ENCODE peak calls at places on chromosomes 12 and 14, in ten cellular contexts. One of them, this sample, is unnamed.

GRCh38 chr12:95224202-95225170 is 6.9 kb downstream of the VEZT start:
- DNase-seq in Jurkat, Clone E6-1: no peak
- DNase-seq in tibial artery: no peak
- DNase-seq in left ventricle myocardium inferior: no peak
- DNase-seq in fibroblast of lung: peak
- DNase-seq in A673: no peak
- DNase-seq in body of pancreas: no peak
- DNase-seq in fibroblast of mammary gland: peak
- DNase-seq in CD8-positive, alpha-beta memory T cell: no peak
- DNase-seq in spleen: no peak
- DNase-seq in this sample: no peak

GRCh38 chr14:22556990-22557623 is 31.9 kb downstream of the DAD1 start:
- DNase-seq in Jurkat, Clone E6-1: peak
- DNase-seq in tibial artery: peak
- DNase-seq in left ventricle myocardium inferior: peak
- DNase-seq in fibroblast of lung: peak
- DNase-seq in A673: peak
- DNase-seq in body of pancreas: peak
- DNase-seq in fibroblast of mammary gland: peak
- DNase-seq in CD8-positive, alpha-beta memory T cell: peak
- DNase-seq in spleen: peak
- DNase-seq in this sample: peak

GRCh38 chr14:99252940-99253868 is 18.8 kb downstream of the BCL11B start:
- DNase-seq in Jurkat, Clone E6-1: no peak
- DNase-seq in tibial artery: no peak
- DNase-seq in left ventricle myocardium inferior: no peak
- DNase-seq in fibroblast of lung: no peak
- DNase-seq in A673: no peak
- DNase-seq in body of pancreas: no peak
- DNase-seq in fibroblast of mammary gland: no peak
- DNase-seq in CD8-positive, alpha-beta memory T cell: peak
- DNase-seq in spleen: peak
- DNase-seq in this sample: peak

GRCh38 chr14:65098586-65098985 is 3.7 kb downstream of the MAX start:
- DNase-seq in Jurkat, Clone E6-1: peak
- DNase-seq in tibial artery: no peak
- DNase-seq in left ventricle myocardium inferior: no peak
- DNase-seq in fibroblast of lung: peak
- DNase-seq in A673: no peak
- DNase-seq in body of pancreas: no peak
- DNase-seq in fibroblast of mammary gland: peak
- DNase-seq in CD8-positive, alpha-beta memory T cell: peak
- DNase-seq in spleen: no peak
- DNase-seq in this sample: peak

GRCh38 chr12:114696443-114697245 is 12.7 kb upstream of the TBX3 start:
- DNase-seq in Jurkat, Clone E6-1: no peak
- DNase-seq in tibial artery: no peak
- DNase-seq in left ventricle myocardium inferior: no peak
- DNase-seq in fibroblast of lung: no peak
- DNase-seq in A673: no peak
- DNase-seq in body of pancreas: no peak
- DNase-seq in fibroblast of mammary gland: no peak
- DNase-seq in CD8-positive, alpha-beta memory T cell: no peak
- DNase-seq in spleen: no peak
- DNase-seq in this sample: no peak

GRCh38 chr14:95026851-95027463 is 130.4 kb downstream of the DICER1 start:
- DNase-seq in Jurkat, Clone E6-1: no peak
- DNase-seq in tibial artery: no peak
- DNase-seq in left ventricle myocardium inferior: no peak
- DNase-seq in fibroblast of lung: no peak
- DNase-seq in A673: no peak
- DNase-seq in body of pancreas: no peak
- DNase-seq in fibroblast of mammary gland: no peak
- DNase-seq in CD8-positive, alpha-beta memory T cell: no peak
- DNase-seq in spleen: no peak
- DNase-seq in this sample: no peak

GRCh38 chr12:115132145-115132544 is 448.2 kb upstream of the TBX3 start:
- DNase-seq in Jurkat, Clone E6-1: no peak
- DNase-seq in tibial artery: no peak
- DNase-seq in left ventricle myocardium inferior: no peak
- DNase-seq in fibroblast of lung: no peak
- DNase-seq in A673: no peak
- DNase-seq in body of pancreas: no peak
- DNase-seq in fibroblast of mammary gland: no peak
- DNase-seq in CD8-positive, alpha-beta memory T cell: no peak
- DNase-seq in spleen: no peak
- DNase-seq in this sample: no peak

GRCh38 chr12:52087961-52088820 is 8.7 kb downstream of the SMIM41 start:
- DNase-seq in Jurkat, Clone E6-1: no peak
- DNase-seq in tibial artery: no peak
- DNase-seq in left ventricle myocardium inferior: no peak
- DNase-seq in fibroblast of lung: no peak
- DNase-seq in A673: no peak
- DNase-seq in body of pancreas: no peak
- DNase-seq in fibroblast of mammary gland: no peak
- DNase-seq in CD8-positive, alpha-beta memory T cell: no peak
- DNase-seq in spleen: peak
- DNase-seq in this sample: no peak

GRCh38 chr14:89543420-89543790 is 126.4 kb upstream of the FOXN3 start:
- DNase-seq in Jurkat, Clone E6-1: no peak
- DNase-seq in tibial artery: no peak
- DNase-seq in left ventricle myocardium inferior: no peak
- DNase-seq in fibroblast of lung: peak
- DNase-seq in A673: no peak
- DNase-seq in body of pancreas: peak
- DNase-seq in fibroblast of mammary gland: no peak
- DNase-seq in CD8-positive, alpha-beta memory T cell: no peak
- DNase-seq in spleen: no peak
- DNase-seq in this sample: no peak

GRCh38 chr12:76520348-76520747 is 39.2 kb downstream of the OSBPL8 start:
- DNase-seq in Jurkat, Clone E6-1: no peak
- DNase-seq in tibial artery: no peak
- DNase-seq in left ventricle myocardium inferior: no peak
- DNase-seq in fibroblast of lung: peak
- DNase-seq in A673: no peak
- DNase-seq in body of pancreas: no peak
- DNase-seq in fibroblast of mammary gland: peak
- DNase-seq in CD8-positive, alpha-beta memory T cell: no peak
- DNase-seq in spleen: no peak
- DNase-seq in this sample: no peak

GRCh38 chr12:130977759-130978127 is 24.0 kb downstream of the ADGRD1 start:
- DNase-seq in Jurkat, Clone E6-1: no peak
- DNase-seq in tibial artery: no peak
- DNase-seq in left ventricle myocardium inferior: no peak
- DNase-seq in fibroblast of lung: no peak
- DNase-seq in A673: no peak
- DNase-seq in body of pancreas: no peak
- DNase-seq in fibroblast of mammary gland: no peak
- DNase-seq in CD8-positive, alpha-beta memory T cell: no peak
- DNase-seq in spleen: no peak
- DNase-seq in this sample: no peak

GRCh38 chr14:34713681-34714319 is 593 bp downstream of the CFL2 start:
- DNase-seq in Jurkat, Clone E6-1: no peak
- DNase-seq in tibial artery: peak
- DNase-seq in left ventricle myocardium inferior: peak
- DNase-seq in fibroblast of lung: peak
- DNase-seq in A673: peak
- DNase-seq in body of pancreas: peak
- DNase-seq in fibroblast of mammary gland: peak
- DNase-seq in CD8-positive, alpha-beta memory T cell: peak
- DNase-seq in spleen: no peak
- DNase-seq in this sample: no peak

GRCh38 chr12:49094104-49094948 is at the start of gene DHH:
- DNase-seq in Jurkat, Clone E6-1: no peak
- DNase-seq in tibial artery: peak
- DNase-seq in left ventricle myocardium inferior: peak
- DNase-seq in fibroblast of lung: no peak
- DNase-seq in A673: no peak
- DNase-seq in body of pancreas: peak
- DNase-seq in fibroblast of mammary gland: no peak
- DNase-seq in CD8-positive, alpha-beta memory T cell: no peak
- DNase-seq in spleen: peak
- DNase-seq in this sample: no peak
- H3K4me3 ChIP-seq in Jurkat, Clone E6-1: no peak
- H3K4me3 ChIP-seq in tibial artery: peak
- H3K4me3 ChIP-seq in left ventricle myocardium inferior: peak
- H3K4me3 ChIP-seq in fibroblast of lung: no peak
- H3K4me3 ChIP-seq in A673: peak
- H3K4me3 ChIP-seq in body of pancreas: no peak
- H3K4me3 ChIP-seq in fibroblast of mammary gland: no peak
- H3K4me3 ChIP-seq in CD8-positive, alpha-beta memory T cell: no peak
- H3K4me3 ChIP-seq in spleen: peak
- H3K4me3 ChIP-seq in this sample: no peak

GRCh38 chr12:14362347-14362746 is 3.1 kb upstream of the ATF7IP start:
- DNase-seq in Jurkat, Clone E6-1: no peak
- DNase-seq in tibial artery: no peak
- DNase-seq in left ventricle myocardium inferior: no peak
- DNase-seq in fibroblast of lung: no peak
- DNase-seq in A673: no peak
- DNase-seq in body of pancreas: no peak
- DNase-seq in fibroblast of mammary gland: no peak
- DNase-seq in CD8-positive, alpha-beta memory T cell: no peak
- DNase-seq in spleen: no peak
- DNase-seq in this sample: no peak

GRCh38 chr12:14356147-14356546 is 9.3 kb upstream of the ATF7IP start:
- DNase-seq in Jurkat, Clone E6-1: no peak
- DNase-seq in tibial artery: no peak
- DNase-seq in left ventricle myocardium inferior: no peak
- DNase-seq in fibroblast of lung: no peak
- DNase-seq in A673: no peak
- DNase-seq in body of pancreas: no peak
- DNase-seq in fibroblast of mammary gland: no peak
- DNase-seq in CD8-positive, alpha-beta memory T cell: no peak
- DNase-seq in spleen: no peak
- DNase-seq in this sample: no peak

GRCh38 chr12:14357496-14357895 is 8.0 kb upstream of the ATF7IP start:
- DNase-seq in Jurkat, Clone E6-1: no peak
- DNase-seq in tibial artery: no peak
- DNase-seq in left ventricle myocardium inferior: no peak
- DNase-seq in fibroblast of lung: no peak
- DNase-seq in A673: no peak
- DNase-seq in body of pancreas: no peak
- DNase-seq in fibroblast of mammary gland: no peak
- DNase-seq in CD8-positive, alpha-beta memory T cell: no peak
- DNase-seq in spleen: no peak
- DNase-seq in this sample: no peak
- H3K4me3 ChIP-seq in Jurkat, Clone E6-1: no peak
- H3K4me3 ChIP-seq in tibial artery: no peak
- H3K4me3 ChIP-seq in left ventricle myocardium inferior: no peak
- H3K4me3 ChIP-seq in fibroblast of lung: no peak
- H3K4me3 ChIP-seq in A673: no peak
- H3K4me3 ChIP-seq in body of pancreas: no peak
- H3K4me3 ChIP-seq in fibroblast of mammary gland: no peak
- H3K4me3 ChIP-seq in CD8-positive, alpha-beta memory T cell: no peak
- H3K4me3 ChIP-seq in spleen: no peak
- H3K4me3 ChIP-seq in this sample: no peak

GRCh38 chr12:122194804-122195203 is 8.7 kb upstream of the B3GNT4 start:
- DNase-seq in Jurkat, Clone E6-1: no peak
- DNase-seq in tibial artery: no peak
- DNase-seq in left ventricle myocardium inferior: no peak
- DNase-seq in fibroblast of lung: no peak
- DNase-seq in A673: no peak
- DNase-seq in body of pancreas: no peak
- DNase-seq in fibroblast of mammary gland: no peak
- DNase-seq in CD8-positive, alpha-beta memory T cell: no peak
- DNase-seq in spleen: no peak
- DNase-seq in this sample: no peak

GRCh38 chr12:122199484-122200355 is 3.8 kb upstream of the B3GNT4 start:
- DNase-seq in Jurkat, Clone E6-1: no peak
- DNase-seq in tibial artery: no peak
- DNase-seq in left ventricle myocardium inferior: no peak
- DNase-seq in fibroblast of lung: no peak
- DNase-seq in A673: no peak
- DNase-seq in body of pancreas: no peak
- DNase-seq in fibroblast of mammary gland: no peak
- DNase-seq in CD8-positive, alpha-beta memory T cell: no peak
- DNase-seq in spleen: peak
- DNase-seq in this sample: no peak

GRCh38 chr12:122200541-122201175 is 2.9 kb upstream of the B3GNT4 start:
- DNase-seq in Jurkat, Clone E6-1: no peak
- DNase-seq in tibial artery: no peak
- DNase-seq in left ventricle myocardium inferior: no peak
- DNase-seq in fibroblast of lung: no peak
- DNase-seq in A673: no peak
- DNase-seq in body of pancreas: no peak
- DNase-seq in fibroblast of mammary gland: no peak
- DNase-seq in CD8-positive, alpha-beta memory T cell: no peak
- DNase-seq in spleen: peak
- DNase-seq in this sample: no peak

GRCh38 chr12:122195405-122195804 is 8.1 kb upstream of the B3GNT4 start:
- DNase-seq in Jurkat, Clone E6-1: no peak
- DNase-seq in tibial artery: no peak
- DNase-seq in left ventricle myocardium inferior: no peak
- DNase-seq in fibroblast of lung: no peak
- DNase-seq in A673: no peak
- DNase-seq in body of pancreas: no peak
- DNase-seq in fibroblast of mammary gland: no peak
- DNase-seq in CD8-positive, alpha-beta memory T cell: no peak
- DNase-seq in spleen: no peak
- DNase-seq in this sample: no peak

DNA sequence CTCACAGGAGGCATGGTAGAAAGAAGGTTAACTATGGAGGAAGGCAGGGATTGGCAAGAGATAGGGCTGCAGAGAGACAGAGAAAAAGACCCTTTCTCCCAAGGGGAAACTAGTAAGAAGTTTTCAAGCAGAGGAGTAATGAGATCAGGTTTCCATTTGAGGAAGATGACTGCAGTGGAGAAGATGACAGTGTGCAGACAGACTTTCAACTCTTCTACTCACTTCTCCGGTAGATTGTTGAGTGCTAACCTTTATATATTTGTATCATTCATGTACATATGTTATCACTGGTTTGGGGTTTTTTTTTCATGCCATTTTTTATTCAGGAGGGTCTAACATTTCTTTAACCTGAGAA is 5.9 kb upstream of the B3GNT4 start:
- DNase-seq in Jurkat, Clone E6-1: no peak
- DNase-seq in tibial artery: no peak
- DNase-seq in left ventricle myocardium inferior: no peak
- DNase-seq in fibroblast of lung: no peak
- DNase-seq in A673: no peak
- DNase-seq in body of pancreas: no peak
- DNase-seq in fibroblast of mammary gland: no peak
- DNase-seq in CD8-positive, alpha-beta memory T cell: no peak
- DNase-seq in spleen: no peak
- DNase-seq in this sample: no peak
- H3K4me3 ChIP-seq in Jurkat, Clone E6-1: no peak
- H3K4me3 ChIP-seq in tibial artery: no peak
- H3K4me3 ChIP-seq in left ventricle myocardium inferior: no peak
- H3K4me3 ChIP-seq in fibroblast of lung: no peak
- H3K4me3 ChIP-seq in A673: no peak
- H3K4me3 ChIP-seq in body of pancreas: no peak
- H3K4me3 ChIP-seq in fibroblast of mammary gland: no peak
- H3K4me3 ChIP-seq in CD8-positive, alpha-beta memory T cell: no peak
- H3K4me3 ChIP-seq in spleen: no peak
- H3K4me3 ChIP-seq in this sample: no peak

DNA sequence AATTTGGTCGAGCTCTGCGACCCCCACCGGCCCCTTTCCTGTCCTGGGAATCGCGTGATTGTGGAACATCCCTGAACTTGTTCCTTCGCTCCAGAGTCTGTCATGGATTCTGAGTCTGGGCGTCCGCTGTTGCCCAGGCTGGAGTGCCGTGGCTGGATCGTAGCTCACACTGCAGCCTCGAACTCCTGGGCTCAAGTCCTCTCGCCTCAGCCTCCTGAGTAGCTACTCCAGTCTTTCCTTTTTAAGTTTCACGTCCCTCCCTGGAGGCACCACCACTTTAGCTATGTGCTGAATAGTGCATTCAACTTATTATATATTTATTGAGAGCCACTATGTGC is 698 bp downstream of the ACOT6 start:
- DNase-seq in Jurkat, Clone E6-1: no peak
- DNase-seq in tibial artery: no peak
- DNase-seq in left ventricle myocardium inferior: no peak
- DNase-seq in fibroblast of lung: peak
- DNase-seq in A673: no peak
- DNase-seq in body of pancreas: no peak
- DNase-seq in fibroblast of mammary gland: no peak
- DNase-seq in CD8-positive, alpha-beta memory T cell: no peak
- DNase-seq in spleen: no peak
- DNase-seq in this sample: no peak
- H3K4me3 ChIP-seq in Jurkat, Clone E6-1: no peak
- H3K4me3 ChIP-seq in tibial artery: peak
- H3K4me3 ChIP-seq in left ventricle myocardium inferior: peak
- H3K4me3 ChIP-seq in fibroblast of lung: peak
- H3K4me3 ChIP-seq in A673: peak
- H3K4me3 ChIP-seq in body of pancreas: peak
- H3K4me3 ChIP-seq in fibroblast of mammary gland: peak
- H3K4me3 ChIP-seq in CD8-positive, alpha-beta memory T cell: peak
- H3K4me3 ChIP-seq in spleen: peak
- H3K4me3 ChIP-seq in this sample: peak